ENCODE peak calls at places on chromosomes 3 and 15, in seven cellular contexts. One of them, this sample, is unnamed.

GRCh38 chr3:177051419-177051818 is 145.9 kb downstream of the TBL1XR1 start:
- DNase-seq in activated CD4-positive, alpha-beta T cell treated with anti-CD3 and anti-CD28 coated beads, Interleukin-2, amount 10 ng/mL, durations not matched to agents 24 days and 14 days: no peak
- DNase-seq in NCI-H524: no peak
- DNase-seq in posterior vena cava: no peak
- DNase-seq in transverse colon: no peak
- DNase-seq in NCI-H1417 treated with DMSO at 0.1 percent for 48 hours: no peak
- DNase-seq in cardiac fibroblast: peak; percentile 45
- DNase-seq in this sample: no peak

GRCh38 chr15:52306270-52306669 is 10.7 kb upstream of the MYO5C start:
- DNase-seq in activated CD4-positive, alpha-beta T cell treated with anti-CD3 and anti-CD28 coated beads, Interleukin-2, amount 10 ng/mL, durations not matched to agents 24 days and 14 days: no peak
- DNase-seq in NCI-H524: no peak
- DNase-seq in posterior vena cava: no peak
- DNase-seq in transverse colon: no peak
- DNase-seq in NCI-H1417 treated with DMSO at 0.1 percent for 48 hours: no peak
- DNase-seq in cardiac fibroblast: peak; percentile 36
- DNase-seq in this sample: no peak

GRCh38 chr3:98778852-98779379 is 15.8 kb downstream of the ST3GAL6 start:
- DNase-seq in activated CD4-positive, alpha-beta T cell treated with anti-CD3 and anti-CD28 coated beads, Interleukin-2, amount 10 ng/mL, durations not matched to agents 24 days and 14 days: peak; percentile 55
- DNase-seq in NCI-H524: no peak
- DNase-seq in posterior vena cava: no peak
- DNase-seq in transverse colon: no peak
- DNase-seq in NCI-H1417 treated with DMSO at 0.1 percent for 48 hours: no peak
- DNase-seq in cardiac fibroblast: peak; percentile 98
- DNase-seq in this sample: no peak

GRCh38 chr3:16439848-16440708 is 73.4 kb downstream of the RFTN1 start:
- DNase-seq in activated CD4-positive, alpha-beta T cell treated with anti-CD3 and anti-CD28 coated beads, Interleukin-2, amount 10 ng/mL, durations not matched to agents 24 days and 14 days: no peak
- DNase-seq in NCI-H524: no peak
- DNase-seq in posterior vena cava: no peak
- DNase-seq in transverse colon: no peak
- DNase-seq in NCI-H1417 treated with DMSO at 0.1 percent for 48 hours: no peak
- DNase-seq in cardiac fibroblast: no peak
- DNase-seq in this sample: no peak

GRCh38 chr3:153426803-153427202 is 264.8 kb downstream of the RAP2B start:
- DNase-seq in activated CD4-positive, alpha-beta T cell treated with anti-CD3 and anti-CD28 coated beads, Interleukin-2, amount 10 ng/mL, durations not matched to agents 24 days and 14 days: no peak
- DNase-seq in NCI-H524: no peak
- DNase-seq in posterior vena cava: no peak
- DNase-seq in transverse colon: no peak
- DNase-seq in NCI-H1417 treated with DMSO at 0.1 percent for 48 hours: no peak
- DNase-seq in cardiac fibroblast: no peak
- DNase-seq in this sample: no peak

GRCh38 chr3:49173792-49174170 is 2.4 kb downstream of the KLHDC8B start:
- DNase-seq in activated CD4-positive, alpha-beta T cell treated with anti-CD3 and anti-CD28 coated beads, Interleukin-2, amount 10 ng/mL, durations not matched to agents 24 days and 14 days: no peak
- DNase-seq in NCI-H524: peak; percentile 35
- DNase-seq in posterior vena cava: no peak
- DNase-seq in transverse colon: no peak
- DNase-seq in NCI-H1417 treated with DMSO at 0.1 percent for 48 hours: peak; percentile 10
- DNase-seq in cardiac fibroblast: peak; percentile 58
- DNase-seq in this sample: no peak

GRCh38 chr3:112010631-112011030 is 11.9 kb downstream of the TAGLN3 start:
- DNase-seq in activated CD4-positive, alpha-beta T cell treated with anti-CD3 and anti-CD28 coated beads, Interleukin-2, amount 10 ng/mL, durations not matched to agents 24 days and 14 days: no peak
- DNase-seq in NCI-H524: peak; percentile 94
- DNase-seq in posterior vena cava: no peak
- DNase-seq in transverse colon: no peak
- DNase-seq in NCI-H1417 treated with DMSO at 0.1 percent for 48 hours: no peak
- DNase-seq in cardiac fibroblast: peak; percentile 35
- DNase-seq in this sample: no peak

GRCh38 chr15:29103825-29104565 is 165.6 kb downstream of the NSMCE3 start:
- DNase-seq in activated CD4-positive, alpha-beta T cell treated with anti-CD3 and anti-CD28 coated beads, Interleukin-2, amount 10 ng/mL, durations not matched to agents 24 days and 14 days: peak; percentile 88
- DNase-seq in NCI-H524: peak; percentile 93
- DNase-seq in posterior vena cava: peak; percentile 90
- DNase-seq in transverse colon: peak; percentile 58
- DNase-seq in NCI-H1417 treated with DMSO at 0.1 percent for 48 hours: no peak
- DNase-seq in cardiac fibroblast: peak; percentile 90
- DNase-seq in this sample: peak; percentile 59

GRCh38 chr3:56421205-56421604 is 47.1 kb downstream of the ERC2 start:
- DNase-seq in activated CD4-positive, alpha-beta T cell treated with anti-CD3 and anti-CD28 coated beads, Interleukin-2, amount 10 ng/mL, durations not matched to agents 24 days and 14 days: no peak
- DNase-seq in NCI-H524: no peak
- DNase-seq in posterior vena cava: no peak
- DNase-seq in transverse colon: no peak
- DNase-seq in NCI-H1417 treated with DMSO at 0.1 percent for 48 hours: no peak
- DNase-seq in cardiac fibroblast: no peak
- DNase-seq in this sample: no peak

GRCh38 chr15:55742498-55742926 is 440 bp downstream of the PRTG start:
- DNase-seq in activated CD4-positive, alpha-beta T cell treated with anti-CD3 and anti-CD28 coated beads, Interleukin-2, amount 10 ng/mL, durations not matched to agents 24 days and 14 days: peak; percentile 68
- DNase-seq in NCI-H524: peak; percentile 57
- DNase-seq in posterior vena cava: peak; percentile 83
- DNase-seq in transverse colon: peak; percentile 13
- DNase-seq in NCI-H1417 treated with DMSO at 0.1 percent for 48 hours: peak; percentile 33
- DNase-seq in cardiac fibroblast: peak; percentile 40
- DNase-seq in this sample: no peak

GRCh38 chr3:126130081-126130855 is 46.3 kb upstream of the SLC41A3 start:
- DNase-seq in activated CD4-positive, alpha-beta T cell treated with anti-CD3 and anti-CD28 coated beads, Interleukin-2, amount 10 ng/mL, durations not matched to agents 24 days and 14 days: no peak
- DNase-seq in NCI-H524: no peak
- DNase-seq in posterior vena cava: peak; percentile 66
- DNase-seq in transverse colon: peak; percentile 13
- DNase-seq in NCI-H1417 treated with DMSO at 0.1 percent for 48 hours: no peak
- DNase-seq in cardiac fibroblast: no peak
- DNase-seq in this sample: no peak

GRCh38 chr3:112472676-112473075 is 26.6 kb downstream of the BTLA start:
- DNase-seq in activated CD4-positive, alpha-beta T cell treated with anti-CD3 and anti-CD28 coated beads, Interleukin-2, amount 10 ng/mL, durations not matched to agents 24 days and 14 days: no peak
- DNase-seq in NCI-H524: no peak
- DNase-seq in posterior vena cava: no peak
- DNase-seq in transverse colon: no peak
- DNase-seq in NCI-H1417 treated with DMSO at 0.1 percent for 48 hours: no peak
- DNase-seq in cardiac fibroblast: no peak
- DNase-seq in this sample: no peak

GRCh38 chr3:33111581-33111980 is 2.2 kb upstream of the CRTAP start:
- DNase-seq in activated CD4-positive, alpha-beta T cell treated with anti-CD3 and anti-CD28 coated beads, Interleukin-2, amount 10 ng/mL, durations not matched to agents 24 days and 14 days: no peak
- DNase-seq in NCI-H524: no peak
- DNase-seq in posterior vena cava: no peak
- DNase-seq in transverse colon: no peak
- DNase-seq in NCI-H1417 treated with DMSO at 0.1 percent for 48 hours: no peak
- DNase-seq in cardiac fibroblast: no peak
- DNase-seq in this sample: no peak

GRCh38 chr3:108208831-108209230 is 13.4 kb downstream of the IFT57 start:
- DNase-seq in activated CD4-positive, alpha-beta T cell treated with anti-CD3 and anti-CD28 coated beads, Interleukin-2, amount 10 ng/mL, durations not matched to agents 24 days and 14 days: no peak
- DNase-seq in NCI-H524: no peak
- DNase-seq in posterior vena cava: no peak
- DNase-seq in transverse colon: no peak
- DNase-seq in NCI-H1417 treated with DMSO at 0.1 percent for 48 hours: no peak
- DNase-seq in cardiac fibroblast: no peak
- DNase-seq in this sample: no peak

GRCh38 chr15:78752492-78753358 is 58.5 kb downstream of the ADAMTS7 start:
- DNase-seq in activated CD4-positive, alpha-beta T cell treated with anti-CD3 and anti-CD28 coated beads, Interleukin-2, amount 10 ng/mL, durations not matched to agents 24 days and 14 days: no peak
- DNase-seq in NCI-H524: no peak
- DNase-seq in posterior vena cava: peak; percentile 48
- DNase-seq in transverse colon: no peak
- DNase-seq in NCI-H1417 treated with DMSO at 0.1 percent for 48 hours: no peak
- DNase-seq in cardiac fibroblast: no peak
- DNase-seq in this sample: no peak

GRCh38 chr3:113454057-113454456 is 12.8 kb upstream of the CFAP44 start:
- DNase-seq in activated CD4-positive, alpha-beta T cell treated with anti-CD3 and anti-CD28 coated beads, Interleukin-2, amount 10 ng/mL, durations not matched to agents 24 days and 14 days: no peak
- DNase-seq in NCI-H524: peak; percentile 54
- DNase-seq in posterior vena cava: no peak
- DNase-seq in transverse colon: no peak
- DNase-seq in NCI-H1417 treated with DMSO at 0.1 percent for 48 hours: no peak
- DNase-seq in cardiac fibroblast: no peak
- DNase-seq in this sample: no peak

GRCh38 chr3:195151866-195152526 is 119.0 kb downstream of the XXYLT1 start:
- DNase-seq in activated CD4-positive, alpha-beta T cell treated with anti-CD3 and anti-CD28 coated beads, Interleukin-2, amount 10 ng/mL, durations not matched to agents 24 days and 14 days: no peak
- DNase-seq in NCI-H524: no peak
- DNase-seq in posterior vena cava: no peak
- DNase-seq in transverse colon: no peak
- DNase-seq in NCI-H1417 treated with DMSO at 0.1 percent for 48 hours: no peak
- DNase-seq in cardiac fibroblast: peak; percentile 56
- DNase-seq in this sample: no peak

GRCh38 chr15:52100807-52101206 is 11.8 kb downstream of the BCL2L10 start:
- DNase-seq in activated CD4-positive, alpha-beta T cell treated with anti-CD3 and anti-CD28 coated beads, Interleukin-2, amount 10 ng/mL, durations not matched to agents 24 days and 14 days: no peak
- DNase-seq in NCI-H524: no peak
- DNase-seq in posterior vena cava: peak; percentile 95
- DNase-seq in transverse colon: peak; percentile 78
- DNase-seq in NCI-H1417 treated with DMSO at 0.1 percent for 48 hours: no peak
- DNase-seq in cardiac fibroblast: peak; percentile 93
- DNase-seq in this sample: peak; percentile 86

GRCh38 chr3:46112296-46112695 is 85.0 kb upstream of the XCR1 start:
- DNase-seq in activated CD4-positive, alpha-beta T cell treated with anti-CD3 and anti-CD28 coated beads, Interleukin-2, amount 10 ng/mL, durations not matched to agents 24 days and 14 days: no peak
- DNase-seq in NCI-H524: no peak
- DNase-seq in posterior vena cava: no peak
- DNase-seq in transverse colon: no peak
- DNase-seq in NCI-H1417 treated with DMSO at 0.1 percent for 48 hours: no peak
- DNase-seq in cardiac fibroblast: no peak
- DNase-seq in this sample: no peak

GRCh38 chr3:13480340-13481318 is 523 bp downstream of the HDAC11 start:
- DNase-seq in activated CD4-positive, alpha-beta T cell treated with anti-CD3 and anti-CD28 coated beads, Interleukin-2, amount 10 ng/mL, durations not matched to agents 24 days and 14 days: no peak
- DNase-seq in NCI-H524: no peak
- DNase-seq in posterior vena cava: peak; percentile 77
- DNase-seq in transverse colon: peak; percentile 50
- DNase-seq in NCI-H1417 treated with DMSO at 0.1 percent for 48 hours: no peak
- DNase-seq in cardiac fibroblast: peak; percentile 47
- DNase-seq in this sample: peak; percentile 27

GRCh38 chr3:68974711-68975110 is 38.8 kb downstream of the EOGT start:
- DNase-seq in activated CD4-positive, alpha-beta T cell treated with anti-CD3 and anti-CD28 coated beads, Interleukin-2, amount 10 ng/mL, durations not matched to agents 24 days and 14 days: no peak
- DNase-seq in NCI-H524: no peak
- DNase-seq in posterior vena cava: no peak
- DNase-seq in transverse colon: no peak
- DNase-seq in NCI-H1417 treated with DMSO at 0.1 percent for 48 hours: no peak
- DNase-seq in cardiac fibroblast: no peak
- DNase-seq in this sample: no peak

GRCh38 chr15:47484119-47484518 is 233.2 kb upstream of the SEMA6D start:
- DNase-seq in activated CD4-positive, alpha-beta T cell treated with anti-CD3 and anti-CD28 coated beads, Interleukin-2, amount 10 ng/mL, durations not matched to agents 24 days and 14 days: no peak
- DNase-seq in NCI-H524: no peak
- DNase-seq in posterior vena cava: no peak
- DNase-seq in transverse colon: no peak
- DNase-seq in NCI-H1417 treated with DMSO at 0.1 percent for 48 hours: no peak
- DNase-seq in cardiac fibroblast: peak; percentile 59
- DNase-seq in this sample: no peak

GRCh38 chr3:168322941-168323340 is 227.2 kb upstream of the GOLIM4 start:
- DNase-seq in activated CD4-positive, alpha-beta T cell treated with anti-CD3 and anti-CD28 coated beads, Interleukin-2, amount 10 ng/mL, durations not matched to agents 24 days and 14 days: no peak
- DNase-seq in NCI-H524: no peak
- DNase-seq in posterior vena cava: no peak
- DNase-seq in transverse colon: no peak
- DNase-seq in NCI-H1417 treated with DMSO at 0.1 percent for 48 hours: no peak
- DNase-seq in cardiac fibroblast: no peak
- DNase-seq in this sample: no peak

GRCh38 chr3:44920081-44920480 is 45.7 kb downstream of the TGM4 start:
- DNase-seq in activated CD4-positive, alpha-beta T cell treated with anti-CD3 and anti-CD28 coated beads, Interleukin-2, amount 10 ng/mL, durations not matched to agents 24 days and 14 days: no peak
- DNase-seq in NCI-H524: no peak
- DNase-seq in posterior vena cava: no peak
- DNase-seq in transverse colon: no peak
- DNase-seq in NCI-H1417 treated with DMSO at 0.1 percent for 48 hours: no peak
- DNase-seq in cardiac fibroblast: peak; percentile 14
- DNase-seq in this sample: no peak

GRCh38 chr15:52254331-52254730 is 41.3 kb downstream of the MYO5C start:
- DNase-seq in activated CD4-positive, alpha-beta T cell treated with anti-CD3 and anti-CD28 coated beads, Interleukin-2, amount 10 ng/mL, durations not matched to agents 24 days and 14 days: no peak
- DNase-seq in NCI-H524: no peak
- DNase-seq in posterior vena cava: no peak
- DNase-seq in transverse colon: no peak
- DNase-seq in NCI-H1417 treated with DMSO at 0.1 percent for 48 hours: no peak
- DNase-seq in cardiac fibroblast: no peak
- DNase-seq in this sample: no peak

GRCh38 chr3:164458986-164459385 is 619.3 kb downstream of the SI start:
- DNase-seq in activated CD4-positive, alpha-beta T cell treated with anti-CD3 and anti-CD28 coated beads, Interleukin-2, amount 10 ng/mL, durations not matched to agents 24 days and 14 days: no peak
- DNase-seq in NCI-H524: no peak
- DNase-seq in posterior vena cava: no peak
- DNase-seq in transverse colon: no peak
- DNase-seq in NCI-H1417 treated with DMSO at 0.1 percent for 48 hours: no peak
- DNase-seq in cardiac fibroblast: peak; percentile 11
- DNase-seq in this sample: no peak

GRCh38 chr3:184560992-184561328 is 625 bp upstream of the EPHB3 start:
- DNase-seq in activated CD4-positive, alpha-beta T cell treated with anti-CD3 and anti-CD28 coated beads, Interleukin-2, amount 10 ng/mL, durations not matched to agents 24 days and 14 days: no peak
- DNase-seq in NCI-H524: no peak
- DNase-seq in posterior vena cava: no peak
- DNase-seq in transverse colon: no peak
- DNase-seq in NCI-H1417 treated with DMSO at 0.1 percent for 48 hours: no peak
- DNase-seq in cardiac fibroblast: no peak
- DNase-seq in this sample: no peak

GRCh38 chr15:93265046-93265658 is 176.1 kb upstream of the RGMA start:
- DNase-seq in activated CD4-positive, alpha-beta T cell treated with anti-CD3 and anti-CD28 coated beads, Interleukin-2, amount 10 ng/mL, durations not matched to agents 24 days and 14 days: no peak
- DNase-seq in NCI-H524: peak; percentile 83
- DNase-seq in posterior vena cava: peak; percentile 35
- DNase-seq in transverse colon: no peak
- DNase-seq in NCI-H1417 treated with DMSO at 0.1 percent for 48 hours: no peak
- DNase-seq in cardiac fibroblast: no peak
- DNase-seq in this sample: no peak

GRCh38 chr3:150480802-150481201 is 65.5 kb downstream of the SERP1 start:
- DNase-seq in activated CD4-positive, alpha-beta T cell treated with anti-CD3 and anti-CD28 coated beads, Interleukin-2, amount 10 ng/mL, durations not matched to agents 24 days and 14 days: no peak
- DNase-seq in NCI-H524: no peak
- DNase-seq in posterior vena cava: no peak
- DNase-seq in transverse colon: no peak
- DNase-seq in NCI-H1417 treated with DMSO at 0.1 percent for 48 hours: no peak
- DNase-seq in cardiac fibroblast: no peak
- DNase-seq in this sample: no peak

This sample was measured in mucosa of gallbladder.